ENCODE peak calls at places on chromosome 16, in six cellular contexts. R is psoas muscle, T is HepG2, B is left ventricle myocardium inferior, D is ovary, F is pancreas. G is an unnamed sample. For H3K9me3, the result is how much of the 10 kb centered on the place peaks cover.

GRCh38 chr16:30185683-30186421 is 2.5 kb downstream of the CORO1A start:
- DNase-seq in T (no peak), F (peak), B (peak), R (peak), D (no peak), G (peak)

GRCh38 chr16:71185366-71185765 is 45.2 kb downstream of the HYDIN start:
- DNase-seq in T (no peak), F (no peak), B (no peak), R (no peak), D (no peak), G (no peak)

GRCh38 chr16:8826278-8826879 is 28.7 kb downstream of the PMM2 start:
- DNase-seq in D (no peak), F (no peak), B (no peak), T (no peak), R (no peak), G (no peak)

GRCh38 chr16:1401061-1401757 is 13.3 kb downstream of the UNKL start:
- DNase-seq in R (no peak), B (no peak), D (no peak), T (no peak), F (no peak), G (no peak)

GRCh38 chr16:75497558-75497957 is 2.3 kb upstream of the CHST6 start:
- DNase-seq in B (no peak), D (no peak), R (no peak), T (no peak), F (peak), G (no peak)

GRCh38 chr16:2296662-2297505 is 29.0 kb upstream of the RNPS1 start:
- DNase-seq in B (no peak), D (no peak), R (peak), F (peak), T (peak), G (no peak)

GRCh38 chr16:78706637-78707036 is 607.2 kb downstream of the WWOX start:
- DNase-seq in B (no peak), F (no peak), R (peak), D (no peak), T (peak), G (no peak)

GRCh38 chr16:11583889-11584565 is 2.7 kb downstream of the LITAF start:
- DNase-seq in B (peak), D (no peak), F (peak), R (no peak), T (peak), G (no peak)

GRCh38 chr16:48592839-48593429 is 17.0 kb downstream of the N4BP1 start:
- DNase-seq in F (no peak), R (no peak), D (no peak), B (no peak), T (no peak), G (no peak)
- H3K9me3 ChIP-seq in F (under half), R (under half), D (under half), B (under half), T (under half), G (under half)

DNA sequence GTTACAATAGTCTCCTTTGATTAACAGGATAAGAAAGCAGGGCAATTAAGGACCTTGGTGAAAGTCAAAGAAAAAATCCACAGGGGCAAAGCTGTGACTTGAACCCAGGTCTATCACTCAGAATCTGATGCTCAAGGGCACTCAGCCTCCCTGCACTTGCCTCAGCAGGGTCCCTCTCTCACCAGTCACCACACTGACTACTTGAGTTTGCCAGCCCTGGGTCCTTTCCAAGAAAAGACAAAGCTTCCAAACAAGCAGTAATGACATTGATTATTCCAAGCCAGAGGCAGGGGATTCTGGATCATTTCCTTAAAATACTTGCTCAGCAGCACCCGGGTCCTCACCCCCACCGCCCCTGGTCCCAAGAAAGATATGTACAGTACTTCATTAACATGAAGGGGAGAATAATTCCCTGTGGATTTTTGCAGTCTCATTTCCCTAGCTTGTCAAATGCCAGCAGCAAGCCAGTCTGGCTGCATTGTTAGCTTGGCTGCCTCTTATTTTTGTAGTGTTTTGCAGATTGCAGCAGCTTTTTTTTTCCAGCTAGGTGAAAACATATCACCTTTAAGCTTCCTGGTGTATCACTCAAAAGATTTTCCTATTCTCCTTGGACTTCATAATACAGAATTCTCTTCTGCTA is 83.2 kb upstream of the GNAO1 start:
- DNase-seq in D (no peak), T (no peak), R (no peak), F (no peak), B (no peak), G (no peak)
- H3K9me3 ChIP-seq in D (under half), T (under half), R (under half), F (under half), B (under half), G (under half)

DNA sequence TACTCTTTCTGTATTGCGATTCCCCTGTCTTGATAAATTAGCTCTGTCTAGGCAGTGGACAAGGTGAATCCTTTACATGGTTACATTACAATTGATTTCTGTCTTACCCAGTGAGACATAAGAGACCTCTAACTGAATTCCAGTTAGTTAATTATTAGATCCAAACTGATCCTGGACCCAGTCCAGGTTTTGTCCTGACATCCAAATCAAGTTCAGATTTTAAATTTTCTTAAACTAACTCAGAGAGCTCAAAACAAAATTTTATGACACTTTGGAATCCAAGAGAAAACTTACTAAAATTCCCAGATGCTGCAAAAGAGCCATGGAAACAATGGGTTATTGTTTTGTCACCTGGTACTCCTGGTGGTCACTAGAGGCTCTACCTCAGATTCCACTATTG is 2166.6 kb downstream of the TP53TG3F start:
- DNase-seq in B (no peak), F (no peak), R (no peak), T (no peak), D (no peak), G (no peak)
- H3K9me3 ChIP-seq in B (under half), F (under half), R (under half), T (half or more), D (under half), G (under half)

GRCh38 chr16:31913668-31914067 is 40.1 kb downstream of the ZNF267 start:
- DNase-seq in F (no peak), T (no peak), D (no peak), B (no peak), R (no peak), G (no peak)
- H3K9me3 ChIP-seq in F (under half), T (half or more), D (under half), B (half or more), R (half or more), G (half or more)

G was measured in T-helper 17 cell.